ENCODE peak calls at places on chromosomes 5 and 9, in six cellular contexts. T is right atrium auricular region, R is heart right ventricle, G is left ventricle myocardium inferior, O is pancreas, E is ovary. P is an unnamed sample. For H3K4me1 and H3K27me3, the result is how much of the 10 kb centered on the place peaks cover.

GRCh38 chr5:156913719-156914370 is 49.2 kb downstream of the TIMD4 start:
- DNase-seq in T (no peak), R (no peak), G (no peak), O (no peak), E (no peak), P (no peak)

GRCh38 chr5:35230043-35230611 is at the start of gene PRLR:
- DNase-seq in T (peak), R (peak), G (peak), O (peak), E (peak), P (peak)

GRCh38 chr9:136082496-136083361 is 12.4 kb downstream of the NACC2 start:
- DNase-seq in T (no peak), R (no peak), G (peak), O (no peak), E (no peak), P (peak)

GRCh38 chr5:149853019-149853648 is 91.5 kb downstream of the PDE6A start:
- DNase-seq in T (peak), R (peak), G (peak), O (peak), E (peak), P (peak)

GRCh38 chr9:108474356-108474755 is 381.4 kb downstream of the ACTL7B start:
- DNase-seq in T (no peak), R (no peak), G (no peak), O (no peak), E (no peak), P (no peak)

GRCh38 chr5:149406203-149406978 is 27.3 kb upstream of the IL17B start:
- DNase-seq in T (no peak), R (peak), G (peak), O (no peak), E (peak), P (no peak)

GRCh38 chr5:13910227-13910626 is 34.3 kb downstream of the DNAH5 start:
- DNase-seq in T (no peak), R (no peak), G (no peak), O (no peak), E (no peak), P (no peak)

GRCh38 chr5:148586796-148587195 is 67.5 kb downstream of the HTR4 start:
- DNase-seq in T (no peak), R (no peak), G (no peak), O (no peak), E (no peak), P (no peak)

GRCh38 chr5:170306381-170306790 is 8.8 kb upstream of the LCP2 start:
- DNase-seq in T (peak), R (peak), G (peak), O (no peak), E (peak), P (peak)

GRCh38 chr9:123069010-123069481 is 35.6 kb downstream of the GPR21 start:
- DNase-seq in T (no peak), R (no peak), G (no peak), O (no peak), E (no peak), P (no peak)

GRCh38 chr9:3043369-3043768 is 199.5 kb upstream of the PUM3 start:
- DNase-seq in T (no peak), R (no peak), G (no peak), O (no peak), E (no peak), P (no peak)

GRCh38 chr5:149128023-149128875 is 13.0 kb upstream of the ABLIM3 start:
- DNase-seq in T (no peak), R (no peak), G (no peak), O (no peak), E (no peak), P (no peak)

GRCh38 chr5:14675865-14676300 is 11.4 kb downstream of the OTULIN start:
- DNase-seq in T (no peak), R (no peak), G (no peak), O (no peak), E (no peak), P (no peak)

GRCh38 chr5:154388842-154389241 is 57.0 kb upstream of the SAP30L start:
- DNase-seq in T (no peak), R (no peak), G (no peak), O (no peak), E (no peak), P (no peak)

GRCh38 chr9:34047864-34048729 is 590 bp downstream of the UBAP2 start:
- DNase-seq in T (peak), R (peak), G (peak), O (peak), E (no peak), P (peak)

GRCh38 chr5:140548300-140548688 is 832 bp downstream of the EIF4EBP3 start:
- DNase-seq in T (no peak), R (no peak), G (no peak), O (no peak), E (no peak), P (no peak)
- H3K4me1 ChIP-seq in T (under half), R (half or more), G (half or more), O (under half), E (under half), P (under half)

GRCh38 chr9:98940278-98940677 is 3.4 kb upstream of the COL15A1 start:
- DNase-seq in T (no peak), R (peak), G (peak), O (no peak), E (peak), P (no peak)

GRCh38 chr9:98944130-98945074 is 695 bp downstream of the COL15A1 start:
- DNase-seq in T (no peak), R (no peak), G (peak), O (peak), E (peak), P (no peak)

GRCh38 chr9:98943682-98944129 is at the start of gene COL15A1:
- DNase-seq in T (no peak), R (no peak), G (peak), O (peak), E (peak), P (peak)

GRCh38 chr9:98941946-98942523 is 1.7 kb upstream of the COL15A1 start:
- DNase-seq in T (no peak), R (no peak), G (no peak), O (no peak), E (no peak), P (no peak)

GRCh38 chr9:98942906-98943681 is 613 bp upstream of the COL15A1 start:
- DNase-seq in T (no peak), R (no peak), G (no peak), O (no peak), E (no peak), P (no peak)
- H3K27me3 ChIP-seq in T (under half), R (under half), G (under half), O (under half), E (under half), P (under half)

GRCh38 chr9:128898382-128898781 is 16.4 kb downstream of the LRRC8A start:
- DNase-seq in T (no peak), R (no peak), G (no peak), O (no peak), E (no peak), P (no peak)
- H3K27ac ChIP-seq in T (peak), R (no peak), G (peak), O (peak), E (no peak), P (no peak)

GRCh38 chr5:53512539-53512938 is 32.1 kb downstream of the FST start:
- DNase-seq in T (no peak), R (no peak), G (no peak), O (no peak), E (no peak), P (no peak)

GRCh38 chr5:53507013-53507412 is 26.6 kb downstream of the FST start:
- DNase-seq in T (no peak), R (no peak), G (no peak), O (no peak), E (no peak), P (no peak)

GRCh38 chr5:53503819-53504218 is 23.4 kb downstream of the FST start:
- DNase-seq in T (no peak), R (no peak), G (no peak), O (no peak), E (no peak), P (no peak)

DNA sequence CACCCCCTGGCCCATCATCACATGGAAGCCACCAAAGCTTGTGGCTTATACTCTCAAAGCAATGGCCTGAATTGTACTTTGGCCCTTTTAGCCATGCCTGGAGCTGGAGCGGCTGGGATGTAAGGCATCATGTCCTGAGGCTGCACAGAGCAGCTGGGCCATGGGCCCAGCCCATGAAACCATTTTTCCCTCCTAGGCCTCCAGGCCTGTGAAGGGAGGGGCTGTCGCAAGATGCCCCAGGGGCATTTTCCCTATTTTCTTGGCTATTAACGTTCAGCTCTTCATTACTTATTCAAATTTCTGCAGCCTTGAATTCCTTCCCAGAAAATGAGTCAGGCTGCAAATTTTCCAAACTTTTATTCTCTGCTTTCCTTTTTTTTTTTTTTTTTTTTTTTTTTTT is 27.7 kb downstream of the FST start:
- DNase-seq in T (no peak), R (no peak), G (no peak), O (no peak), E (no peak), P (no peak)
- H3K4me1 ChIP-seq in T (under half), R (under half), G (under half), O (under half), E (under half), P (under half)

GRCh38 chr9:19619221-19619620 is 169.6 kb downstream of the SLC24A2 start:
- DNase-seq in T (no peak), R (no peak), G (no peak), O (no peak), E (no peak), P (no peak)

GRCh38 chr9:19618816-19619215 is 170.0 kb downstream of the SLC24A2 start:
- DNase-seq in T (no peak), R (no peak), G (no peak), O (no peak), E (no peak), P (no peak)

GRCh38 chr9:19614294-19614693 is 174.5 kb downstream of the SLC24A2 start:
- DNase-seq in T (no peak), R (no peak), G (no peak), O (no peak), E (no peak), P (no peak)

DNA sequence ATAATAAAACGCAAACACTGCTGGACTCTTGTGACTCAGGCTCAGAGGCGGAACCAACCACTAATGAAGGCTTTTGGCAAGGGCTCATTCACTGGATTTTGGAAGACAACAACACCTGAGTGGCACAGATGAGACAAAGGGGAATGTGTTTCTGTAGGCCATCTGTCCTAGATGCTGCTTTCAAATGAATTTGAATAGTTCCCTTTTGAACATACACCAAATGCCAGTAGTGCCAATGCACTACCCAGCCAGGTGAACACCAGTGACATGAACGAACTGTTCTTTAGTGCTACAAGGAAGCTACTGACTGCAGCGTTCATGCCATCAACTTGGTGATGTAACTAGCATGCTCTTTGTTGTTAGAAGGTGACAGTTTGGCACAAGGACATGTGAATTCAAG is 173.8 kb downstream of the SLC24A2 start:
- DNase-seq in T (no peak), R (no peak), G (no peak), O (no peak), E (no peak), P (no peak)
- H3K27me3 ChIP-seq in T (under half), R (under half), G (under half), O (under half), E (under half), P (under half)

P was measured in psoas muscle.